ENCODE peak calls at places on chromosomes 11 and 22, in ten cellular contexts. One of them, this sample, is unnamed. For H3K4me1, the result is how much of the 10 kb centered on the place peaks cover.

GRCh38 chr11:131944709-131945108 is 574.3 kb downstream of the NTM start:
- DNase-seq in body of pancreas: no peak
- DNase-seq in left lung: no peak
- DNase-seq in lung: no peak
- DNase-seq in Peyer's patch: no peak
- DNase-seq in iPS DF 6.9: no peak
- DNase-seq in SK-N-SH: no peak
- DNase-seq in CD4-positive, alpha-beta memory T cell: no peak
- DNase-seq in neuronal stem cell: no peak
- DNase-seq in upper lobe of right lung: no peak
- DNase-seq in this sample: no peak

GRCh38 chr11:27717377-27717776 is 17.1 kb upstream of the BDNF start:
- DNase-seq in body of pancreas: no peak
- DNase-seq in left lung: no peak
- DNase-seq in lung: no peak
- DNase-seq in Peyer's patch: no peak
- DNase-seq in iPS DF 6.9: no peak
- DNase-seq in SK-N-SH: peak
- DNase-seq in CD4-positive, alpha-beta memory T cell: no peak
- DNase-seq in neuronal stem cell: no peak
- DNase-seq in upper lobe of right lung: no peak
- DNase-seq in this sample: no peak

GRCh38 chr22:20981787-20982562 is at the start of gene LZTR1:
- DNase-seq in body of pancreas: peak
- DNase-seq in left lung: peak
- DNase-seq in lung: peak
- DNase-seq in Peyer's patch: peak
- DNase-seq in iPS DF 6.9: no peak
- DNase-seq in SK-N-SH: peak
- DNase-seq in CD4-positive, alpha-beta memory T cell: peak
- DNase-seq in neuronal stem cell: peak
- DNase-seq in upper lobe of right lung: peak
- DNase-seq in this sample: peak

GRCh38 chr11:134763030-134763388 is 351.0 kb upstream of the B3GAT1 start:
- DNase-seq in body of pancreas: no peak
- DNase-seq in left lung: no peak
- DNase-seq in lung: no peak
- DNase-seq in Peyer's patch: no peak
- DNase-seq in iPS DF 6.9: no peak
- DNase-seq in SK-N-SH: peak
- DNase-seq in CD4-positive, alpha-beta memory T cell: no peak
- DNase-seq in neuronal stem cell: no peak
- DNase-seq in upper lobe of right lung: no peak
- DNase-seq in this sample: no peak

GRCh38 chr11:73359341-73359740 is 16.9 kb upstream of the RELT start:
- DNase-seq in body of pancreas: peak
- DNase-seq in left lung: no peak
- DNase-seq in lung: no peak
- DNase-seq in Peyer's patch: no peak
- DNase-seq in iPS DF 6.9: no peak
- DNase-seq in SK-N-SH: no peak
- DNase-seq in CD4-positive, alpha-beta memory T cell: no peak
- DNase-seq in neuronal stem cell: no peak
- DNase-seq in upper lobe of right lung: no peak
- DNase-seq in this sample: no peak

GRCh38 chr22:24996420-24996952 is 44.0 kb downstream of the KIAA1671 start:
- DNase-seq in body of pancreas: no peak
- DNase-seq in left lung: no peak
- DNase-seq in lung: no peak
- DNase-seq in Peyer's patch: peak
- DNase-seq in iPS DF 6.9: peak
- DNase-seq in SK-N-SH: peak
- DNase-seq in CD4-positive, alpha-beta memory T cell: no peak
- DNase-seq in neuronal stem cell: peak
- DNase-seq in upper lobe of right lung: no peak
- DNase-seq in this sample: peak

GRCh38 chr11:114036156-114036811 is 23.2 kb upstream of the ZBTB16 start:
- DNase-seq in body of pancreas: peak
- DNase-seq in left lung: peak
- DNase-seq in lung: peak
- DNase-seq in Peyer's patch: peak
- DNase-seq in iPS DF 6.9: peak
- DNase-seq in SK-N-SH: peak
- DNase-seq in CD4-positive, alpha-beta memory T cell: peak
- DNase-seq in neuronal stem cell: peak
- DNase-seq in upper lobe of right lung: peak
- DNase-seq in this sample: peak

GRCh38 chr11:121696177-121696863 is 243.6 kb upstream of the SORL1-AS1 start:
- DNase-seq in body of pancreas: peak
- DNase-seq in left lung: no peak
- DNase-seq in lung: no peak
- DNase-seq in Peyer's patch: no peak
- DNase-seq in iPS DF 6.9: no peak
- DNase-seq in SK-N-SH: no peak
- DNase-seq in CD4-positive, alpha-beta memory T cell: no peak
- DNase-seq in neuronal stem cell: no peak
- DNase-seq in upper lobe of right lung: no peak
- DNase-seq in this sample: no peak

GRCh38 chr11:105230586-105230985 is 91.0 kb upstream of the CARD18 start:
- DNase-seq in body of pancreas: no peak
- DNase-seq in left lung: no peak
- DNase-seq in lung: no peak
- DNase-seq in Peyer's patch: no peak
- DNase-seq in iPS DF 6.9: no peak
- DNase-seq in SK-N-SH: no peak
- DNase-seq in CD4-positive, alpha-beta memory T cell: no peak
- DNase-seq in neuronal stem cell: no peak
- DNase-seq in upper lobe of right lung: no peak
- DNase-seq in this sample: no peak

GRCh38 chr22:43378011-43378704 is 33.7 kb upstream of the MPPED1 start:
- DNase-seq in body of pancreas: peak
- DNase-seq in left lung: no peak
- DNase-seq in lung: no peak
- DNase-seq in Peyer's patch: peak
- DNase-seq in iPS DF 6.9: no peak
- DNase-seq in SK-N-SH: no peak
- DNase-seq in CD4-positive, alpha-beta memory T cell: no peak
- DNase-seq in neuronal stem cell: no peak
- DNase-seq in upper lobe of right lung: no peak
- DNase-seq in this sample: no peak

GRCh38 chr11:22730319-22730718 is 63.9 kb downstream of the GAS2 start:
- DNase-seq in body of pancreas: no peak
- DNase-seq in left lung: no peak
- DNase-seq in lung: no peak
- DNase-seq in Peyer's patch: no peak
- DNase-seq in iPS DF 6.9: no peak
- DNase-seq in SK-N-SH: peak
- DNase-seq in CD4-positive, alpha-beta memory T cell: peak
- DNase-seq in neuronal stem cell: no peak
- DNase-seq in upper lobe of right lung: no peak
- DNase-seq in this sample: no peak

GRCh38 chr11:73530109-73530508 is 67.8 kb downstream of the FAM168A start:
- DNase-seq in body of pancreas: no peak
- DNase-seq in left lung: no peak
- DNase-seq in lung: no peak
- DNase-seq in Peyer's patch: peak
- DNase-seq in iPS DF 6.9: peak
- DNase-seq in SK-N-SH: no peak
- DNase-seq in CD4-positive, alpha-beta memory T cell: no peak
- DNase-seq in neuronal stem cell: no peak
- DNase-seq in upper lobe of right lung: no peak
- DNase-seq in this sample: peak

GRCh38 chr11:27385245-27385644 is 22.2 kb upstream of the CCDC34 start:
- DNase-seq in body of pancreas: no peak
- DNase-seq in left lung: no peak
- DNase-seq in lung: no peak
- DNase-seq in Peyer's patch: no peak
- DNase-seq in iPS DF 6.9: no peak
- DNase-seq in SK-N-SH: no peak
- DNase-seq in CD4-positive, alpha-beta memory T cell: no peak
- DNase-seq in neuronal stem cell: no peak
- DNase-seq in upper lobe of right lung: no peak
- DNase-seq in this sample: no peak

GRCh38 chr11:8178297-8178696 is 9.5 kb upstream of the RIC3 start:
- DNase-seq in body of pancreas: no peak
- DNase-seq in left lung: no peak
- DNase-seq in lung: no peak
- DNase-seq in Peyer's patch: no peak
- DNase-seq in iPS DF 6.9: no peak
- DNase-seq in SK-N-SH: no peak
- DNase-seq in CD4-positive, alpha-beta memory T cell: no peak
- DNase-seq in neuronal stem cell: no peak
- DNase-seq in upper lobe of right lung: no peak
- DNase-seq in this sample: no peak
- H3K4me1 ChIP-seq in body of pancreas: under half
- H3K4me1 ChIP-seq in left lung: under half
- H3K4me1 ChIP-seq in lung: under half
- H3K4me1 ChIP-seq in Peyer's patch: under half
- H3K4me1 ChIP-seq in iPS DF 6.9: under half
- H3K4me1 ChIP-seq in SK-N-SH: under half
- H3K4me1 ChIP-seq in CD4-positive, alpha-beta memory T cell: under half
- H3K4me1 ChIP-seq in neuronal stem cell: under half
- H3K4me1 ChIP-seq in upper lobe of right lung: under half
- H3K4me1 ChIP-seq in this sample: under half

GRCh38 chr22:31105282-31105929 is 2.0 kb downstream of the SELENOM start:
- DNase-seq in body of pancreas: no peak
- DNase-seq in left lung: no peak
- DNase-seq in lung: no peak
- DNase-seq in Peyer's patch: no peak
- DNase-seq in iPS DF 6.9: no peak
- DNase-seq in SK-N-SH: no peak
- DNase-seq in CD4-positive, alpha-beta memory T cell: no peak
- DNase-seq in neuronal stem cell: no peak
- DNase-seq in upper lobe of right lung: no peak
- DNase-seq in this sample: no peak
- H3K4me3 ChIP-seq in body of pancreas: no peak
- H3K4me3 ChIP-seq in left lung: no peak
- H3K4me3 ChIP-seq in lung: no peak
- H3K4me3 ChIP-seq in Peyer's patch: no peak
- H3K4me3 ChIP-seq in iPS DF 6.9: no peak
- H3K4me3 ChIP-seq in SK-N-SH: peak
- H3K4me3 ChIP-seq in CD4-positive, alpha-beta memory T cell: no peak
- H3K4me3 ChIP-seq in neuronal stem cell: no peak
- H3K4me3 ChIP-seq in upper lobe of right lung: peak
- H3K4me3 ChIP-seq in this sample: no peak

GRCh38 chr22:22527312-22527711 is 7.2 kb upstream of the ZNF280A start:
- DNase-seq in body of pancreas: no peak
- DNase-seq in left lung: no peak
- DNase-seq in lung: no peak
- DNase-seq in Peyer's patch: no peak
- DNase-seq in iPS DF 6.9: no peak
- DNase-seq in SK-N-SH: no peak
- DNase-seq in CD4-positive, alpha-beta memory T cell: no peak
- DNase-seq in neuronal stem cell: no peak
- DNase-seq in upper lobe of right lung: no peak
- DNase-seq in this sample: no peak

GRCh38 chr22:22523494-22523893 is 3.4 kb upstream of the ZNF280A start:
- DNase-seq in body of pancreas: no peak
- DNase-seq in left lung: no peak
- DNase-seq in lung: no peak
- DNase-seq in Peyer's patch: no peak
- DNase-seq in iPS DF 6.9: no peak
- DNase-seq in SK-N-SH: no peak
- DNase-seq in CD4-positive, alpha-beta memory T cell: no peak
- DNase-seq in neuronal stem cell: no peak
- DNase-seq in upper lobe of right lung: no peak
- DNase-seq in this sample: no peak

GRCh38 chr22:22521631-22522030 is 1.6 kb upstream of the ZNF280A start:
- DNase-seq in body of pancreas: no peak
- DNase-seq in left lung: no peak
- DNase-seq in lung: no peak
- DNase-seq in Peyer's patch: no peak
- DNase-seq in iPS DF 6.9: no peak
- DNase-seq in SK-N-SH: no peak
- DNase-seq in CD4-positive, alpha-beta memory T cell: no peak
- DNase-seq in neuronal stem cell: no peak
- DNase-seq in upper lobe of right lung: no peak
- DNase-seq in this sample: no peak

GRCh38 chr22:22528780-22529179 is 8.7 kb upstream of the ZNF280A start:
- DNase-seq in body of pancreas: no peak
- DNase-seq in left lung: no peak
- DNase-seq in lung: no peak
- DNase-seq in Peyer's patch: no peak
- DNase-seq in iPS DF 6.9: no peak
- DNase-seq in SK-N-SH: no peak
- DNase-seq in CD4-positive, alpha-beta memory T cell: no peak
- DNase-seq in neuronal stem cell: no peak
- DNase-seq in upper lobe of right lung: no peak
- DNase-seq in this sample: no peak

GRCh38 chr22:22526125-22526912 is 6.2 kb upstream of the ZNF280A start:
- DNase-seq in body of pancreas: no peak
- DNase-seq in left lung: no peak
- DNase-seq in lung: no peak
- DNase-seq in Peyer's patch: no peak
- DNase-seq in iPS DF 6.9: no peak
- DNase-seq in SK-N-SH: no peak
- DNase-seq in CD4-positive, alpha-beta memory T cell: no peak
- DNase-seq in neuronal stem cell: no peak
- DNase-seq in upper lobe of right lung: no peak
- DNase-seq in this sample: no peak
- H3K4me1 ChIP-seq in body of pancreas: under half
- H3K4me1 ChIP-seq in left lung: under half
- H3K4me1 ChIP-seq in lung: under half
- H3K4me1 ChIP-seq in Peyer's patch: under half
- H3K4me1 ChIP-seq in iPS DF 6.9: under half
- H3K4me1 ChIP-seq in SK-N-SH: under half
- H3K4me1 ChIP-seq in CD4-positive, alpha-beta memory T cell: under half
- H3K4me1 ChIP-seq in neuronal stem cell: under half
- H3K4me1 ChIP-seq in upper lobe of right lung: under half
- H3K4me1 ChIP-seq in this sample: under half

DNA sequence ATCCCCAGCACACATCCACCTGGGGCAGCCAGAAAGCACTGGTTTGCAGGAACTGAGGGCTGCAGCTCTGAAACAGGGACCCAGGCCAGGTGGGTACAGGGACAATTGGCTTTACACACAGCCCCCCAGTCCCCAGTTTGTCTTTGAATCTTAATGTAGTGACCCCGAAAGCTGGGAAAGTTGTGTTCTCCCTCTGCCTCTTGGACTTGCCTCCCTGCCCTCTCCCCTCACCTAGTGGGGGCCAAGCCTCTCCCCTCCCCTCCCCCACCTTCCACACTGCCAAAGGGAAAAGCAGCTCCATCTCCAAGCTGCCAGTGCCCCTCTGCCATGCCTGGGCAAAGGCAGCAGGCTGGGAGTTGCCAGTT is 2.6 kb upstream of the CLCF1 start:
- DNase-seq in body of pancreas: no peak
- DNase-seq in left lung: no peak
- DNase-seq in lung: no peak
- DNase-seq in Peyer's patch: no peak
- DNase-seq in iPS DF 6.9: no peak
- DNase-seq in SK-N-SH: no peak
- DNase-seq in CD4-positive, alpha-beta memory T cell: no peak
- DNase-seq in neuronal stem cell: no peak
- DNase-seq in upper lobe of right lung: no peak
- DNase-seq in this sample: no peak
- H3K4me3 ChIP-seq in body of pancreas: no peak
- H3K4me3 ChIP-seq in left lung: no peak
- H3K4me3 ChIP-seq in lung: no peak
- H3K4me3 ChIP-seq in Peyer's patch: no peak
- H3K4me3 ChIP-seq in iPS DF 6.9: peak
- H3K4me3 ChIP-seq in SK-N-SH: no peak
- H3K4me3 ChIP-seq in CD4-positive, alpha-beta memory T cell: no peak
- H3K4me3 ChIP-seq in neuronal stem cell: no peak
- H3K4me3 ChIP-seq in upper lobe of right lung: no peak
- H3K4me3 ChIP-seq in this sample: no peak